ENCODE peak calls at places on chromosomes 1 and 21, in seven cellular contexts. L, V, G, I, W, K and A are unnamed samples.

GRCh38 chr1:34929853-34930701 is 627 bp upstream of the DLGAP3 start:
- DNase-seq in W (no peak), L (no peak), G (no peak), I (no peak), V (peak), K (no peak), A (no peak)

GRCh38 chr1:172004671-172005070 is 163.4 kb downstream of the DNM3 start:
- DNase-seq in I (no peak), G (no peak), K (no peak), W (no peak), L (no peak), V (no peak), A (no peak)

GRCh38 chr1:199545780-199546179 is 481.7 kb upstream of the NR5A2 start:
- DNase-seq in G (no peak), W (no peak), L (no peak), K (no peak), V (peak), I (no peak), A (no peak)

GRCh38 chr1:3563125-3563524 is 48.2 kb downstream of the MEGF6 start:
- DNase-seq in I (no peak), K (no peak), W (no peak), G (no peak), V (no peak), L (no peak), A (no peak)

GRCh38 chr21:44892536-44893277 is 19.2 kb upstream of the PTTG1IP start:
- DNase-seq in L (peak), I (peak), V (peak), G (peak), W (peak), K (peak), A (peak)

GRCh38 chr1:164518692-164519332 is 40.2 kb upstream of the PBX1 start:
- DNase-seq in G (no peak), K (no peak), L (no peak), W (no peak), V (peak), I (no peak), A (no peak)

GRCh38 chr1:31410871-31411270 is 2.1 kb upstream of the SERINC2 start:
- DNase-seq in G (no peak), V (no peak), L (no peak), I (no peak), K (no peak), W (no peak), A (no peak)

GRCh38 chr21:36134820-36135390 is at the start of gene CBR3:
- DNase-seq in G (peak), W (no peak), L (no peak), V (peak), I (peak), K (peak), A (no peak)